ENCODE peak calls at places on chromosome 2, in eight cellular contexts. U is PC-3; R is left ventricle myocardium inferior; A is adipocyte; Y is transverse colon; T is CD8-positive, alpha-beta T cell; J is SJCRH30; W is heart right ventricle. Z is an unnamed sample. For H3K4me1, the result is how much of the 10 kb centered on the place peaks cover.

GRCh38 chr2:164522561-164522981 is 98.7 kb downstream of the GRB14 start:
- DNase-seq in T (no peak), R (no peak), J (no peak), Y (no peak), A (no peak), U (peak), W (no peak), Z (no peak)

GRCh38 chr2:145741161-145741560 is 1221.2 kb upstream of the ZEB2 start:
- DNase-seq in T (no peak), U (no peak), J (no peak), W (no peak), R (no peak), Y (no peak), A (no peak), Z (no peak)

GRCh38 chr2:117771969-117772630 is 42.4 kb upstream of the DDX18 start:
- DNase-seq in U (peak), W (no peak), A (peak), R (no peak), Y (no peak), T (no peak), J (no peak), Z (no peak)

GRCh38 chr2:231810905-231811304 is 24.7 kb downstream of the COPS7B start:
- DNase-seq in U (peak), T (no peak), W (no peak), Y (no peak), J (no peak), A (peak), R (no peak), Z (no peak)

GRCh38 chr2:11698009-11698922 is 28.3 kb upstream of the NTSR2 start:
- DNase-seq in U (peak), R (peak), Y (peak), J (peak), A (no peak), T (no peak), W (peak), Z (no peak)

GRCh38 chr2:16478817-16479216 is 186.8 kb downstream of the CYRIA start:
- DNase-seq in U (no peak), W (no peak), J (no peak), T (no peak), R (no peak), A (no peak), Y (no peak), Z (no peak)

GRCh38 chr2:111178730-111179405 is 58.2 kb downstream of the BCL2L11 start:
- DNase-seq in W (no peak), Y (no peak), T (no peak), U (peak), A (peak), J (peak), R (no peak), Z (no peak)

GRCh38 chr2:127121341-127121740 is 14.4 kb upstream of the BIN1 start:
- DNase-seq in W (no peak), A (no peak), J (no peak), T (no peak), U (no peak), R (no peak), Y (no peak), Z (no peak)

GRCh38 chr2:118242216-118242615 is 153.9 kb downstream of the INSIG2 start:
- DNase-seq in Y (no peak), R (no peak), A (no peak), J (no peak), W (no peak), U (peak), T (no peak), Z (no peak)

GRCh38 chr2:174681099-174681982 is 82.9 kb downstream of the CHRNA1 start:
- DNase-seq in U (no peak), J (peak), A (peak), T (no peak), Y (peak), W (peak), R (no peak), Z (no peak)

GRCh38 chr2:182186132-182186735 is 200.6 kb downstream of the PPP1R1C start:
- DNase-seq in Y (no peak), R (no peak), T (no peak), J (no peak), A (peak), W (no peak), U (peak), Z (no peak)

GRCh38 chr2:70118798-70119454 is 31.6 kb downstream of the PCBP1 start:
- DNase-seq in A (no peak), W (no peak), U (no peak), R (no peak), J (no peak), Y (no peak), T (no peak), Z (no peak)

GRCh38 chr2:191050640-191050987 is 36.6 kb upstream of the STAT1 start:
- DNase-seq in U (no peak), Y (no peak), J (no peak), A (peak), W (no peak), T (no peak), R (no peak), Z (no peak)

GRCh38 chr2:54899576-54900200 is 150.6 kb downstream of the RTN4 start:
- DNase-seq in A (peak), R (no peak), J (no peak), Y (no peak), U (peak), T (no peak), W (no peak), Z (no peak)

GRCh38 chr2:10300997-10301945 is 1.4 kb upstream of the HPCAL1 start:
- DNase-seq in W (no peak), Y (peak), T (peak), J (no peak), R (no peak), U (no peak), A (no peak), Z (no peak)

GRCh38 chr2:217943379-217944321 is 59.1 kb downstream of the TNS1 start:
- DNase-seq in Y (peak), U (no peak), R (peak), W (peak), T (no peak), A (peak), J (peak), Z (no peak)

GRCh38 chr2:109254174-109254904 is 125.3 kb downstream of the SH3RF3 start:
- DNase-seq in U (no peak), W (no peak), R (no peak), A (no peak), T (no peak), Y (no peak), J (no peak), Z (no peak)

GRCh38 chr2:601806-602455 is 75.3 kb downstream of the TMEM18 start:
- DNase-seq in U (no peak), Y (no peak), R (no peak), A (no peak), W (no peak), J (no peak), T (no peak), Z (no peak)

GRCh38 chr2:135945521-135945920 is 39.9 kb downstream of the DARS1 start:
- DNase-seq in R (no peak), T (no peak), A (no peak), W (no peak), J (no peak), Y (no peak), U (no peak), Z (no peak)

GRCh38 chr2:201643216-201643651 is at the start of gene TMEM237:
- DNase-seq in J (peak), Y (peak), A (peak), T (no peak), U (peak), R (peak), W (peak), Z (peak)

GRCh38 chr2:128637481-128638155 is 318.9 kb upstream of the HS6ST1 start:
- DNase-seq in U (no peak), A (no peak), W (no peak), T (no peak), J (no peak), R (no peak), Y (no peak), Z (no peak)

GRCh38 chr2:112942654-112943002 is 31.7 kb downstream of the IL37 start:
- DNase-seq in T (no peak), U (peak), A (peak), W (no peak), Y (no peak), J (no peak), R (no peak), Z (no peak)

GRCh38 chr2:75007061-75007460 is 48.6 kb downstream of the POLE4 start:
- DNase-seq in R (no peak), W (no peak), T (no peak), U (no peak), A (no peak), Y (no peak), J (no peak), Z (no peak)

GRCh38 chr2:26018184-26018716 is 15.6 kb upstream of the RAB10 start:
- DNase-seq in J (peak), A (peak), U (peak), R (peak), W (peak), Y (peak), T (no peak), Z (peak)

DNA sequence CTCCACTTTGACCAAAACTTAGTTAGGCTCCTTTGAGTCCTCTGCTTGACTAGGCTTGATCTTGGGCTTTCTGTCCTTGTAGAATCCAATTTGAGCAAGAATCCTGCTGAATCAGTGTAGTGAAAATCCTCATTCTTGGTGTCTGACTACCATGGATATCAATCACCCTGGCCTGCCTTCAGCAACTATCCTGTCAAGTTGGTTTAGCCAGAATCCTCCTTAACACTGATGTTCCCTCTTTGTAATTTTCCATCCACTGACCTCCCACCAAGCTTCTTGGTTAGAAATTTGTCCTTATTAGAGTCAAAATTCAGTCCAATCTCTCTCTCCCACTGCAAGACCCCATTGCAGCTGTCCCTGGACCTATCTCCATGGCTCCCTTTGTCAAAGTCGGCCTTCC is 494 bp upstream of the RBM45 start:
- DNase-seq in J (no peak), U (no peak), Y (no peak), W (no peak), T (no peak), A (no peak), R (no peak), Z (no peak)
- H3K4me1 ChIP-seq in J (under half), U (under half), Y (under half), W (under half), T (under half), A (under half), R (under half), Z (under half)

GRCh38 chr2:171208648-171209047 is 48.0 kb upstream of the TLK1 start:
- DNase-seq in T (no peak), Y (no peak), W (no peak), J (no peak), R (no peak), A (no peak), U (no peak), Z (no peak)
- H3K4me1 ChIP-seq in T (under half), Y (under half), W (under half), J (under half), R (under half), A (under half), U (under half), Z (under half)

DNA sequence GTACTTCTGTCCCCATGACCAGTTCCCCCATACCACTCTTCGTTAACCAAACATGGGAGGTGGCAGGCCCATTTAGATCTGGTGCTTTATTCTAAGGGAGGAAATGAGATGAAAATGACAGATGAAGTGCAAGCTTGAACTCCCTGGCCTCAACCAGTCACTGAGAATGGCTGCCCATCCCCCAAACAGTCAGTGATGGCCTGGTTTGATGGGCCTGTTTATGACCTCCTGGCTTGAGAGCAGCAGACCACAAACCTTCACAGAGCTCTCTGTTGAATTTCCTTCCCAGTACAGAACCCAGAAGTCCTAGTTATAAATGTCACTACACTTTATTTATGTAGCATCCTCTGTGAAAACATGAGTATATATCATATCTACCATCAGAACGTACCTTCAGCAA is 31.1 kb downstream of the EPAS1 start:
- DNase-seq in A (no peak), R (no peak), Y (no peak), U (no peak), J (no peak), W (no peak), T (no peak), Z (no peak)
- H3K4me1 ChIP-seq in A (half or more), R (half or more), Y (half or more), U (under half), J (under half), W (half or more), T (under half), Z (half or more)

GRCh38 chr2:36392854-36393253 is 37.3 kb downstream of the CRIM1 start:
- DNase-seq in W (no peak), A (no peak), T (no peak), J (no peak), Y (no peak), R (no peak), U (no peak), Z (no peak)
- H3K4me1 ChIP-seq in W (half or more), A (under half), T (under half), J (under half), Y (half or more), R (half or more), U (half or more), Z (half or more)

GRCh38 chr2:8544786-8545631 is 136.8 kb upstream of the ID2 start:
- DNase-seq in A (peak), R (peak), U (peak), Y (peak), J (peak), T (peak), W (peak), Z (peak)
- H3K4me1 ChIP-seq in A (under half), R (under half), U (under half), Y (under half), J (under half), T (under half), W (under half), Z (under half)

GRCh38 chr2:84844141-84844540 is 36.7 kb downstream of the TRABD2A start:
- DNase-seq in Y (no peak), U (no peak), A (no peak), W (no peak), R (no peak), T (no peak), J (no peak), Z (no peak)
- H3K4me1 ChIP-seq in Y (under half), U (under half), A (under half), W (under half), R (under half), T (half or more), J (under half), Z (under half)

DNA sequence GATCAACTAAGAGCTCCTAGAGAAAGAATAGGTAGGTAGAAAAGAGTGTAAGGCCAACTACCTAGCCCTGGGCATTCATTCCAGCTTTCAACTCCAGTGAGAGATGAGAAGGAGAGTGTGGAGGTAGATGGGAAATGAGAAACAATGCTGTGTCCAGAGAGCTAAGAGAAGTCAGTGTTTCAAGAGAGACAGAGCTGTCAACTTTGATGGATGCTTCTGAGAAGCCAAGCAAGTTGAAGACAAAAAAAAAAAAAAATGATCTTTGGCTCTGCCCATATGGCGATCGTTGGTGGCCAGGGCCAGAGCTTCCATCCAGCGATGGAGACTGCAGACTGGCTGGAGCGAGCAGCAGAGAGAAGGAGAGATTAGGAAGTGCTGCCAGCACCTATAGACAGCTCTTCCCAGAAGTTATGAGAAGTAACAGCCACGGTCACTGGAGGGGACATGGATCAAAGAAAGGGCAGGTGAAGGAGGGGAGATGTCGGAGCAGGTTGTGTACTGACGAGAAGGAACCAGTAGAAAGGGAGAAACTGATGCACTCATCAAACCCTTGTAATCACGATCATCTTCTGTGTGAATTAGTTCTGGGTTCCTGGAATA is 112.4 kb upstream of the PPP1CB start:
- DNase-seq in Y (peak), J (no peak), T (no peak), W (no peak), A (no peak), U (no peak), R (no peak), Z (no peak)
- H3K4me1 ChIP-seq in Y (half or more), J (under half), T (under half), W (under half), A (under half), U (under half), R (under half), Z (under half)

DNA sequence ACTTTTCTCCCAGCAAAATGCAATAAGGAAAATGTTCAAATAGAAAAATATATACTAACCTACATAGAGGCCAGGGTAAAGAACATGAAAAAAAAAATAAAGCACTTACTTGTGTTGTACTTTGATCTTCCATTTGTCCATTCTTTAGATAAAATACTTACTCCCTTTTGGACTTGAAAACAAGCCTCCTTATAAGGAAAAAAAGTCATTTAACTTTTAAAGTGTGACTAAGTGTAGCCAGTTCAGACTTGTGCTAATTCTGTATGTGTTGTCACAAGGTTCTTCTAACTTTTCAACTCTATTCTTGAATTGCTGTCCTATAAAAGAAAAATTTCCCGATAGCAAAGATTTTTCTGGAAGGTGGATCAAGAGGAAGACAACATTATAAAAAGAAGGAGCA is 23.2 kb downstream of the SLC40A1 start:
- DNase-seq in U (no peak), W (no peak), A (no peak), T (no peak), J (no peak), Y (no peak), R (no peak), Z (no peak)
- H3K4me1 ChIP-seq in U (under half), W (half or more), A (half or more), T (under half), J (under half), Y (half or more), R (half or more), Z (under half)

GRCh38 chr2:234491897-234492296 is 5.0 kb downstream of the ARL4C start:
- DNase-seq in U (no peak), T (no peak), J (no peak), R (no peak), W (no peak), A (no peak), Y (no peak), Z (no peak)
- H3K4me1 ChIP-seq in U (under half), T (half or more), J (under half), R (under half), W (under half), A (under half), Y (under half), Z (under half)